ENCODE peak calls at places on chromosomes 11 and 22, in seven cellular contexts. D is HCT116, J is aorta, V is thoracic aorta, F is cardiac muscle cell, S is suprapubic skin, O is mammary epithelial cell. R is an unnamed sample.

GRCh38 chr11:83007477-83007876 is 64.2 kb downstream of the RAB30 start:
- DNase-seq in D (no peak), V (no peak), O (no peak), J (no peak), F (no peak), S (no peak), R (no peak)

GRCh38 chr11:104254347-104254746 is 90.4 kb upstream of the PDGFD start:
- DNase-seq in F (peak; percentile 79), V (no peak), S (no peak), D (peak; percentile 46), O (peak; percentile 33), J (no peak), R (peak; percentile 40)

GRCh38 chr11:117856892-117857291 is 19.6 kb downstream of the FXYD6 start:
- DNase-seq in S (peak; percentile 62), V (no peak), O (no peak), J (no peak), F (no peak), D (no peak), R (no peak)

GRCh38 chr11:87299041-87299481 is 261.3 kb downstream of the TMEM135 start:
- DNase-seq in V (no peak), S (no peak), F (no peak), J (no peak), O (peak; percentile 8), D (no peak), R (no peak)

GRCh38 chr11:45267660-45268340 is 18.3 kb downstream of the SYT13 start:
- DNase-seq in F (no peak), J (no peak), O (no peak), S (no peak), V (no peak), D (no peak), R (no peak)

GRCh38 chr11:72038491-72038890 is 39.8 kb downstream of the IL18BP start:
- DNase-seq in J (peak; percentile 73), V (no peak), F (no peak), S (peak; percentile 82), D (no peak), O (peak; percentile 33), R (peak; percentile 59)

GRCh38 chr11:1779034-1779805 is 15.5 kb upstream of the CTSD start:
- DNase-seq in D (no peak), V (no peak), O (no peak), F (no peak), J (peak; percentile 41), S (peak; percentile 65), R (no peak)

GRCh38 chr22:38501797-38502672 is 4.1 kb downstream of the DDX17 start:
- DNase-seq in S (no peak), V (no peak), D (no peak), F (no peak), O (no peak), J (no peak), R (no peak)

GRCh38 chr22:21041937-21042336 is 3.8 kb upstream of the LRRC74B start:
- DNase-seq in S (no peak), O (peak; percentile 29), V (no peak), F (no peak), J (no peak), D (no peak), R (no peak)

GRCh38 chr11:497565-498296 is 9.3 kb downstream of the RNH1 start:
- DNase-seq in J (peak; percentile 36), S (no peak), O (no peak), V (no peak), F (no peak), D (no peak), R (no peak)

GRCh38 chr11:492416-493226 is 14.4 kb downstream of the RNH1 start:
- DNase-seq in V (no peak), O (no peak), J (peak; percentile 39), F (no peak), D (no peak), S (no peak), R (no peak)

GRCh38 chr11:494761-495536 is 12.1 kb downstream of the RNH1 start:
- DNase-seq in O (no peak), F (no peak), S (no peak), D (no peak), V (no peak), J (peak; percentile 53), R (no peak)

GRCh38 chr11:496834-497564 is 10.0 kb downstream of the RNH1 start:
- DNase-seq in O (no peak), S (no peak), D (no peak), J (peak; percentile 37), V (no peak), F (no peak), R (no peak)

GRCh38 chr11:495537-495931 is 11.5 kb downstream of the RNH1 start:
- DNase-seq in J (peak; percentile 22), S (no peak), V (no peak), D (no peak), O (no peak), F (no peak), R (no peak)
- H3K36me3 ChIP-seq in J (no peaks in the 10 kb centered on the region), S (peaks cover 88% of the 10 kb centered on the region), V (peaks cover 49% of the 10 kb centered on the region), D (peaks cover 26% of the 10 kb centered on the region), O (peaks cover 20% of the 10 kb centered on the region), F (peaks cover 30% of the 10 kb centered on the region), R (no peaks in the 10 kb centered on the region)

GRCh38 chr11:69451289-69451688 is 30.2 kb upstream of the LINC01488 start:
- DNase-seq in O (no peak), F (no peak), D (no peak), J (no peak), S (no peak), V (no peak), R (no peak)
- H3K27ac ChIP-seq in O (no peak overlapping the region), F (no peak overlapping the region), D (no peak overlapping the region), J (no peak overlapping the region), S (no peak overlapping the region), V (no peak overlapping the region), R (no peak overlapping the region)

GRCh38 chr11:46692450-46692849 is 8.0 kb downstream of the ARHGAP1 start:
- DNase-seq in O (no peak), F (no peak), V (no peak), D (no peak), J (no peak), S (no peak), R (no peak)

GRCh38 chr11:46686886-46687810 is 13.3 kb downstream of the ARHGAP1 start:
- DNase-seq in J (no peak), V (no peak), S (no peak), O (peak; percentile 97), D (no peak), F (no peak), R (no peak)

GRCh38 chr11:46693597-46694012 is 6.8 kb downstream of the ARHGAP1 start:
- DNase-seq in F (no peak), V (no peak), O (peak; percentile 56), D (no peak), J (peak; percentile 77), S (no peak), R (peak; percentile 39)

GRCh38 chr11:46694095-46694494 is 6.3 kb downstream of the ARHGAP1 start:
- DNase-seq in F (no peak), V (no peak), D (no peak), S (no peak), O (no peak), J (no peak), R (no peak)

GRCh38 chr11:46690702-46691101 is 9.7 kb downstream of the ARHGAP1 start:
- DNase-seq in S (no peak), O (no peak), D (no peak), V (no peak), J (no peak), F (no peak), R (no peak)
- H3K36me3 ChIP-seq in S (peaks cover 79% of the 10 kb centered on the region), O (peaks cover 6% of the 10 kb centered on the region), D (peaks cover 5% of the 10 kb centered on the region), V (peaks cover 70% of the 10 kb centered on the region), J (peaks cover 10% of the 10 kb centered on the region), F (peaks cover 12% of the 10 kb centered on the region), R (no peaks in the 10 kb centered on the region)

GRCh38 chr11:12139144-12139881 is 28.9 kb downstream of the MICAL2 start:
- DNase-seq in J (no peak), F (no peak), V (peak; percentile 24), D (no peak), O (no peak), S (no peak), R (no peak)

GRCh38 chr11:12137938-12138731 is 27.7 kb downstream of the MICAL2 start:
- DNase-seq in J (no peak), O (peak; percentile 97), V (peak; percentile 65), D (no peak), S (no peak), F (no peak), R (no peak)

GRCh38 chr11:12135185-12135584 is 24.8 kb downstream of the MICAL2 start:
- DNase-seq in O (no peak), D (no peak), F (no peak), J (no peak), V (no peak), S (no peak), R (no peak)

GRCh38 chr11:12134239-12134590 is 23.8 kb downstream of the MICAL2 start:
- DNase-seq in J (peak; percentile 78), V (no peak), D (no peak), F (no peak), O (no peak), S (no peak), R (no peak)

GRCh38 chr11:12137005-12137690 is 26.8 kb downstream of the MICAL2 start:
- DNase-seq in S (no peak), J (no peak), D (no peak), V (no peak), O (peak; percentile 64), F (no peak), R (no peak)
- H3K27ac ChIP-seq in S (peak overlapping the region; percentile 66), J (peak overlapping the region; percentile 38), D (no peak overlapping the region), V (peak overlapping the region; percentile 94), O (peak overlapping the region; percentile 84), F (peak overlapping the region; percentile 62), R (no peak overlapping the region)

R was measured in hepatocyte.